ENCODE peak calls at places on chromosomes 5 and 9, in seven cellular contexts. One of them, this sample, is unnamed.

GRCh38 chr9:575139-575538 is 266.4 kb upstream of the DMRT1 start:
- DNase-seq in anterior cingulate cortex: no peak
- DNase-seq in choroid plexus epithelial cell: no peak
- DNase-seq in ecto neural progenitor cell: no peak
- DNase-seq in activated T-helper 1 cell treated with anti-CD3 and anti-CD28 coated beads, Interleukin-12 subunit alpha, Interleukin-12 subunit beta, Interleukin-2, Interleukin-4 antibody, amounts not matched to agents 30 ng/mL and 10 ng/mL and 1 ng/mL, durations not matched to agents 14 hours and 24 hours and 36 hours: no peak
- DNase-seq in activated CD4-positive, alpha-beta T cell treated with anti-CD3 and anti-CD28 coated beads, Interleukin-2, amount 10 ng/mL, durations not matched to agents 7 days and 5 days: no peak
- DNase-seq in C1 segment of cervical spinal cord: no peak
- DNase-seq in this sample: no peak

GRCh38 chr9:125966959-125967711 is 220.0 kb downstream of the PBX3 start:
- DNase-seq in choroid plexus epithelial cell: no peak
- DNase-seq in ecto neural progenitor cell: no peak
- DNase-seq in activated T-helper 1 cell treated with anti-CD3 and anti-CD28 coated beads, Interleukin-12 subunit alpha, Interleukin-12 subunit beta, Interleukin-2, Interleukin-4 antibody, amounts not matched to agents 30 ng/mL and 10 ng/mL and 1 ng/mL, durations not matched to agents 14 hours and 24 hours and 36 hours: no peak
- DNase-seq in C1 segment of cervical spinal cord: no peak
- DNase-seq in activated CD4-positive, alpha-beta T cell treated with anti-CD3 and anti-CD28 coated beads, Interleukin-2, amount 10 ng/mL, durations not matched to agents 7 days and 5 days: no peak
- DNase-seq in anterior cingulate cortex: no peak
- DNase-seq in this sample: no peak

GRCh38 chr9:109311731-109312130 is 9.1 kb downstream of the EPB41L4B start:
- DNase-seq in C1 segment of cervical spinal cord: no peak
- DNase-seq in anterior cingulate cortex: no peak
- DNase-seq in ecto neural progenitor cell: no peak
- DNase-seq in activated T-helper 1 cell treated with anti-CD3 and anti-CD28 coated beads, Interleukin-12 subunit alpha, Interleukin-12 subunit beta, Interleukin-2, Interleukin-4 antibody, amounts not matched to agents 30 ng/mL and 10 ng/mL and 1 ng/mL, durations not matched to agents 14 hours and 24 hours and 36 hours: no peak
- DNase-seq in activated CD4-positive, alpha-beta T cell treated with anti-CD3 and anti-CD28 coated beads, Interleukin-2, amount 10 ng/mL, durations not matched to agents 7 days and 5 days: no peak
- DNase-seq in choroid plexus epithelial cell: no peak
- DNase-seq in this sample: no peak

GRCh38 chr9:122379340-122379739 is 8.5 kb downstream of the PTGS1 start:
- DNase-seq in choroid plexus epithelial cell: no peak
- DNase-seq in C1 segment of cervical spinal cord: no peak
- DNase-seq in activated T-helper 1 cell treated with anti-CD3 and anti-CD28 coated beads, Interleukin-12 subunit alpha, Interleukin-12 subunit beta, Interleukin-2, Interleukin-4 antibody, amounts not matched to agents 30 ng/mL and 10 ng/mL and 1 ng/mL, durations not matched to agents 14 hours and 24 hours and 36 hours: no peak
- DNase-seq in activated CD4-positive, alpha-beta T cell treated with anti-CD3 and anti-CD28 coated beads, Interleukin-2, amount 10 ng/mL, durations not matched to agents 7 days and 5 days: no peak
- DNase-seq in anterior cingulate cortex: no peak
- DNase-seq in ecto neural progenitor cell: no peak
- DNase-seq in this sample: no peak

GRCh38 chr5:131589510-131590348 is 45.3 kb downstream of the RAPGEF6 start:
- DNase-seq in anterior cingulate cortex: peak
- DNase-seq in activated T-helper 1 cell treated with anti-CD3 and anti-CD28 coated beads, Interleukin-12 subunit alpha, Interleukin-12 subunit beta, Interleukin-2, Interleukin-4 antibody, amounts not matched to agents 30 ng/mL and 10 ng/mL and 1 ng/mL, durations not matched to agents 14 hours and 24 hours and 36 hours: no peak
- DNase-seq in activated CD4-positive, alpha-beta T cell treated with anti-CD3 and anti-CD28 coated beads, Interleukin-2, amount 10 ng/mL, durations not matched to agents 7 days and 5 days: peak
- DNase-seq in choroid plexus epithelial cell: peak
- DNase-seq in ecto neural progenitor cell: peak
- DNase-seq in C1 segment of cervical spinal cord: peak
- DNase-seq in this sample: no peak

GRCh38 chr5:149128023-149128875 is 13.0 kb upstream of the ABLIM3 start:
- DNase-seq in activated CD4-positive, alpha-beta T cell treated with anti-CD3 and anti-CD28 coated beads, Interleukin-2, amount 10 ng/mL, durations not matched to agents 7 days and 5 days: peak
- DNase-seq in activated T-helper 1 cell treated with anti-CD3 and anti-CD28 coated beads, Interleukin-12 subunit alpha, Interleukin-12 subunit beta, Interleukin-2, Interleukin-4 antibody, amounts not matched to agents 30 ng/mL and 10 ng/mL and 1 ng/mL, durations not matched to agents 14 hours and 24 hours and 36 hours: no peak
- DNase-seq in C1 segment of cervical spinal cord: no peak
- DNase-seq in choroid plexus epithelial cell: peak
- DNase-seq in anterior cingulate cortex: no peak
- DNase-seq in ecto neural progenitor cell: peak
- DNase-seq in this sample: no peak

GRCh38 chr9:4442806-4443205 is 47.5 kb upstream of the SLC1A1 start:
- DNase-seq in anterior cingulate cortex: no peak
- DNase-seq in activated CD4-positive, alpha-beta T cell treated with anti-CD3 and anti-CD28 coated beads, Interleukin-2, amount 10 ng/mL, durations not matched to agents 7 days and 5 days: no peak
- DNase-seq in choroid plexus epithelial cell: no peak
- DNase-seq in activated T-helper 1 cell treated with anti-CD3 and anti-CD28 coated beads, Interleukin-12 subunit alpha, Interleukin-12 subunit beta, Interleukin-2, Interleukin-4 antibody, amounts not matched to agents 30 ng/mL and 10 ng/mL and 1 ng/mL, durations not matched to agents 14 hours and 24 hours and 36 hours: no peak
- DNase-seq in ecto neural progenitor cell: no peak
- DNase-seq in C1 segment of cervical spinal cord: no peak
- DNase-seq in this sample: no peak

GRCh38 chr5:160887780-160888179 is 35.8 kb upstream of the ATP10B start:
- DNase-seq in activated T-helper 1 cell treated with anti-CD3 and anti-CD28 coated beads, Interleukin-12 subunit alpha, Interleukin-12 subunit beta, Interleukin-2, Interleukin-4 antibody, amounts not matched to agents 30 ng/mL and 10 ng/mL and 1 ng/mL, durations not matched to agents 14 hours and 24 hours and 36 hours: no peak
- DNase-seq in activated CD4-positive, alpha-beta T cell treated with anti-CD3 and anti-CD28 coated beads, Interleukin-2, amount 10 ng/mL, durations not matched to agents 7 days and 5 days: no peak
- DNase-seq in ecto neural progenitor cell: no peak
- DNase-seq in choroid plexus epithelial cell: no peak
- DNase-seq in C1 segment of cervical spinal cord: no peak
- DNase-seq in anterior cingulate cortex: no peak
- DNase-seq in this sample: no peak

GRCh38 chr5:34998058-34998789 is 49.5 kb downstream of the AGXT2 start:
- DNase-seq in anterior cingulate cortex: peak
- DNase-seq in activated T-helper 1 cell treated with anti-CD3 and anti-CD28 coated beads, Interleukin-12 subunit alpha, Interleukin-12 subunit beta, Interleukin-2, Interleukin-4 antibody, amounts not matched to agents 30 ng/mL and 10 ng/mL and 1 ng/mL, durations not matched to agents 14 hours and 24 hours and 36 hours: no peak
- DNase-seq in choroid plexus epithelial cell: peak
- DNase-seq in ecto neural progenitor cell: no peak
- DNase-seq in activated CD4-positive, alpha-beta T cell treated with anti-CD3 and anti-CD28 coated beads, Interleukin-2, amount 10 ng/mL, durations not matched to agents 7 days and 5 days: no peak
- DNase-seq in C1 segment of cervical spinal cord: no peak
- DNase-seq in this sample: no peak

GRCh38 chr9:70043689-70044449 is at the start of gene MAMDC2:
- DNase-seq in ecto neural progenitor cell: peak
- DNase-seq in activated CD4-positive, alpha-beta T cell treated with anti-CD3 and anti-CD28 coated beads, Interleukin-2, amount 10 ng/mL, durations not matched to agents 7 days and 5 days: no peak
- DNase-seq in C1 segment of cervical spinal cord: peak
- DNase-seq in anterior cingulate cortex: peak
- DNase-seq in choroid plexus epithelial cell: peak
- DNase-seq in activated T-helper 1 cell treated with anti-CD3 and anti-CD28 coated beads, Interleukin-12 subunit alpha, Interleukin-12 subunit beta, Interleukin-2, Interleukin-4 antibody, amounts not matched to agents 30 ng/mL and 10 ng/mL and 1 ng/mL, durations not matched to agents 14 hours and 24 hours and 36 hours: no peak
- DNase-seq in this sample: no peak

GRCh38 chr5:142735323-142736246 is 34.6 kb upstream of the ARHGAP26 start:
- DNase-seq in C1 segment of cervical spinal cord: no peak
- DNase-seq in anterior cingulate cortex: peak
- DNase-seq in activated T-helper 1 cell treated with anti-CD3 and anti-CD28 coated beads, Interleukin-12 subunit alpha, Interleukin-12 subunit beta, Interleukin-2, Interleukin-4 antibody, amounts not matched to agents 30 ng/mL and 10 ng/mL and 1 ng/mL, durations not matched to agents 14 hours and 24 hours and 36 hours: no peak
- DNase-seq in activated CD4-positive, alpha-beta T cell treated with anti-CD3 and anti-CD28 coated beads, Interleukin-2, amount 10 ng/mL, durations not matched to agents 7 days and 5 days: no peak
- DNase-seq in choroid plexus epithelial cell: no peak
- DNase-seq in ecto neural progenitor cell: no peak
- DNase-seq in this sample: no peak

GRCh38 chr5:59760798-59761348 is 132.7 kb downstream of the PDE4D start:
- DNase-seq in activated T-helper 1 cell treated with anti-CD3 and anti-CD28 coated beads, Interleukin-12 subunit alpha, Interleukin-12 subunit beta, Interleukin-2, Interleukin-4 antibody, amounts not matched to agents 30 ng/mL and 10 ng/mL and 1 ng/mL, durations not matched to agents 14 hours and 24 hours and 36 hours: no peak
- DNase-seq in choroid plexus epithelial cell: peak
- DNase-seq in anterior cingulate cortex: no peak
- DNase-seq in activated CD4-positive, alpha-beta T cell treated with anti-CD3 and anti-CD28 coated beads, Interleukin-2, amount 10 ng/mL, durations not matched to agents 7 days and 5 days: peak
- DNase-seq in C1 segment of cervical spinal cord: no peak
- DNase-seq in ecto neural progenitor cell: no peak
- DNase-seq in this sample: no peak

GRCh38 chr5:113804264-113804663 is 290.8 kb downstream of the YTHDC2 start:
- DNase-seq in anterior cingulate cortex: no peak
- DNase-seq in activated T-helper 1 cell treated with anti-CD3 and anti-CD28 coated beads, Interleukin-12 subunit alpha, Interleukin-12 subunit beta, Interleukin-2, Interleukin-4 antibody, amounts not matched to agents 30 ng/mL and 10 ng/mL and 1 ng/mL, durations not matched to agents 14 hours and 24 hours and 36 hours: no peak
- DNase-seq in C1 segment of cervical spinal cord: no peak
- DNase-seq in activated CD4-positive, alpha-beta T cell treated with anti-CD3 and anti-CD28 coated beads, Interleukin-2, amount 10 ng/mL, durations not matched to agents 7 days and 5 days: no peak
- DNase-seq in choroid plexus epithelial cell: no peak
- DNase-seq in ecto neural progenitor cell: no peak
- DNase-seq in this sample: no peak

GRCh38 chr5:81825237-81825636 is 74.3 kb upstream of the SSBP2 start:
- DNase-seq in anterior cingulate cortex: no peak
- DNase-seq in C1 segment of cervical spinal cord: no peak
- DNase-seq in activated T-helper 1 cell treated with anti-CD3 and anti-CD28 coated beads, Interleukin-12 subunit alpha, Interleukin-12 subunit beta, Interleukin-2, Interleukin-4 antibody, amounts not matched to agents 30 ng/mL and 10 ng/mL and 1 ng/mL, durations not matched to agents 14 hours and 24 hours and 36 hours: no peak
- DNase-seq in activated CD4-positive, alpha-beta T cell treated with anti-CD3 and anti-CD28 coated beads, Interleukin-2, amount 10 ng/mL, durations not matched to agents 7 days and 5 days: no peak
- DNase-seq in choroid plexus epithelial cell: peak
- DNase-seq in ecto neural progenitor cell: no peak
- DNase-seq in this sample: no peak

GRCh38 chr9:89095755-89096154 is 82.9 kb downstream of the SHC3 start:
- DNase-seq in C1 segment of cervical spinal cord: no peak
- DNase-seq in activated T-helper 1 cell treated with anti-CD3 and anti-CD28 coated beads, Interleukin-12 subunit alpha, Interleukin-12 subunit beta, Interleukin-2, Interleukin-4 antibody, amounts not matched to agents 30 ng/mL and 10 ng/mL and 1 ng/mL, durations not matched to agents 14 hours and 24 hours and 36 hours: no peak
- DNase-seq in choroid plexus epithelial cell: peak
- DNase-seq in anterior cingulate cortex: peak
- DNase-seq in activated CD4-positive, alpha-beta T cell treated with anti-CD3 and anti-CD28 coated beads, Interleukin-2, amount 10 ng/mL, durations not matched to agents 7 days and 5 days: no peak
- DNase-seq in ecto neural progenitor cell: no peak
- DNase-seq in this sample: no peak

GRCh38 chr5:57221049-57221568 is 47.2 kb downstream of the GPBP1 start:
- DNase-seq in ecto neural progenitor cell: no peak
- DNase-seq in choroid plexus epithelial cell: peak
- DNase-seq in activated CD4-positive, alpha-beta T cell treated with anti-CD3 and anti-CD28 coated beads, Interleukin-2, amount 10 ng/mL, durations not matched to agents 7 days and 5 days: peak
- DNase-seq in anterior cingulate cortex: no peak
- DNase-seq in activated T-helper 1 cell treated with anti-CD3 and anti-CD28 coated beads, Interleukin-12 subunit alpha, Interleukin-12 subunit beta, Interleukin-2, Interleukin-4 antibody, amounts not matched to agents 30 ng/mL and 10 ng/mL and 1 ng/mL, durations not matched to agents 14 hours and 24 hours and 36 hours: peak
- DNase-seq in C1 segment of cervical spinal cord: no peak
- DNase-seq in this sample: no peak

GRCh38 chr9:117365438-117365837 is 49.4 kb downstream of the ASTN2 start:
- DNase-seq in C1 segment of cervical spinal cord: no peak
- DNase-seq in ecto neural progenitor cell: no peak
- DNase-seq in activated CD4-positive, alpha-beta T cell treated with anti-CD3 and anti-CD28 coated beads, Interleukin-2, amount 10 ng/mL, durations not matched to agents 7 days and 5 days: no peak
- DNase-seq in anterior cingulate cortex: no peak
- DNase-seq in activated T-helper 1 cell treated with anti-CD3 and anti-CD28 coated beads, Interleukin-12 subunit alpha, Interleukin-12 subunit beta, Interleukin-2, Interleukin-4 antibody, amounts not matched to agents 30 ng/mL and 10 ng/mL and 1 ng/mL, durations not matched to agents 14 hours and 24 hours and 36 hours: no peak
- DNase-seq in choroid plexus epithelial cell: no peak
- DNase-seq in this sample: no peak

GRCh38 chr5:139841549-139841948 is 45.9 kb downstream of the PSD2 start:
- DNase-seq in anterior cingulate cortex: no peak
- DNase-seq in choroid plexus epithelial cell: no peak
- DNase-seq in activated T-helper 1 cell treated with anti-CD3 and anti-CD28 coated beads, Interleukin-12 subunit alpha, Interleukin-12 subunit beta, Interleukin-2, Interleukin-4 antibody, amounts not matched to agents 30 ng/mL and 10 ng/mL and 1 ng/mL, durations not matched to agents 14 hours and 24 hours and 36 hours: no peak
- DNase-seq in ecto neural progenitor cell: no peak
- DNase-seq in C1 segment of cervical spinal cord: no peak
- DNase-seq in activated CD4-positive, alpha-beta T cell treated with anti-CD3 and anti-CD28 coated beads, Interleukin-2, amount 10 ng/mL, durations not matched to agents 7 days and 5 days: no peak
- DNase-seq in this sample: no peak

GRCh38 chr9:91654527-91654926 is 230.9 kb upstream of the NFIL3 start:
- DNase-seq in C1 segment of cervical spinal cord: no peak
- DNase-seq in choroid plexus epithelial cell: no peak
- DNase-seq in ecto neural progenitor cell: no peak
- DNase-seq in activated T-helper 1 cell treated with anti-CD3 and anti-CD28 coated beads, Interleukin-12 subunit alpha, Interleukin-12 subunit beta, Interleukin-2, Interleukin-4 antibody, amounts not matched to agents 30 ng/mL and 10 ng/mL and 1 ng/mL, durations not matched to agents 14 hours and 24 hours and 36 hours: no peak
- DNase-seq in anterior cingulate cortex: no peak
- DNase-seq in activated CD4-positive, alpha-beta T cell treated with anti-CD3 and anti-CD28 coated beads, Interleukin-2, amount 10 ng/mL, durations not matched to agents 7 days and 5 days: no peak
- DNase-seq in this sample: no peak

This sample was measured in activated B cell treated with CpG ODN at 0.5 μM for 24 hours.